ENCODE peak calls at places on chromosome 13, in six cellular contexts. Q is activated CD8-positive, alpha-beta T cell treated with anti-CD3 and anti-CD28 coated beads for 36 hours; I is HepG2; P is right lobe of liver; C is Panc1; W is A549. D is an unnamed sample.

GRCh38 chr13:60162096-60162495 is 1.6 kb downstream of the DIAPH3 start:
- ATAC-seq in I (no peak), P (no peak), C (no peak), Q (peak; percentile 4), W (no peak), D (no peak)

GRCh38 chr13:75691183-75691582 is 55.1 kb downstream of the LMO7 start:
- ATAC-seq in P (no peak), W (peak; percentile 88), C (peak; percentile 60), I (no peak), Q (no peak), D (no peak)

GRCh38 chr13:63954683-63955082 is 2539.0 kb upstream of the PCDH20 start:
- ATAC-seq in Q (no peak), W (no peak), I (peak; percentile 42), C (no peak), P (no peak), D (no peak)

GRCh38 chr13:112510002-112510780 is 77.8 kb downstream of the TUBGCP3 start:
- ATAC-seq in Q (peak; percentile 73), I (peak; percentile 93), P (peak; percentile 92), W (peak; percentile 98), C (peak; percentile 90), D (no peak)

GRCh38 chr13:112703935-112704633 is 14.2 kb downstream of the ATP11A start:
- ATAC-seq in Q (peak; percentile 60), C (no peak), P (peak; percentile 39), W (no peak), I (no peak), D (no peak)

GRCh38 chr13:34964558-34964957 is 22.5 kb downstream of the NBEA start:
- ATAC-seq in Q (no peak), I (no peak), W (no peak), C (no peak), P (no peak), D (no peak)

GRCh38 chr13:81116461-81117282 is 775.7 kb upstream of the SPRY2 start:
- ATAC-seq in W (no peak), I (no peak), P (no peak), C (no peak), Q (no peak), D (no peak)

GRCh38 chr13:102905905-102906304 is 60.1 kb downstream of the ERCC5 start:
- ATAC-seq in W (no peak), P (no peak), I (no peak), Q (no peak), C (no peak), D (no peak)

GRCh38 chr13:71610876-71611275 is 256.1 kb downstream of the DACH1 start:
- ATAC-seq in I (no peak), Q (peak; percentile 55), C (no peak), W (no peak), P (no peak), D (no peak)

GRCh38 chr13:94431987-94432386 is 47.5 kb downstream of the DCT start:
- ATAC-seq in P (no peak), I (no peak), W (no peak), C (no peak), Q (peak; percentile 54), D (no peak)

GRCh38 chr13:99155821-99156220 is 44.8 kb upstream of the UBAC2 start:
- ATAC-seq in Q (peak; percentile 31), I (no peak), P (no peak), W (no peak), C (no peak), D (no peak)

GRCh38 chr13:37132211-37132610 is 26.7 kb upstream of the CSNK1A1L start:
- ATAC-seq in P (no peak), C (no peak), Q (no peak), I (no peak), W (no peak), D (no peak)

GRCh38 chr13:31073859-31074718 is 87.6 kb downstream of the HSPH1 start:
- ATAC-seq in Q (peak; percentile 85), I (no peak), C (no peak), P (no peak), W (no peak), D (no peak)

GRCh38 chr13:45811891-45812583 is 39.5 kb downstream of the SIAH3 start:
- ATAC-seq in P (no peak), W (no peak), I (no peak), C (no peak), Q (no peak), D (no peak)

GRCh38 chr13:22693691-22694090 is 487.1 kb upstream of the SGCG start:
- ATAC-seq in Q (no peak), I (no peak), W (no peak), C (no peak), P (no peak), D (no peak)

GRCh38 chr13:46995874-46996273 is 99.0 kb upstream of the HTR2A start:
- ATAC-seq in I (no peak), P (no peak), C (no peak), W (no peak), Q (no peak), D (no peak)

GRCh38 chr13:68254151-68254550 is 1024.0 kb upstream of the PCDH9 start:
- ATAC-seq in C (no peak), I (no peak), P (no peak), Q (no peak), W (no peak), D (no peak)

GRCh38 chr13:113129480-113129879 is 6.9 kb downstream of the F10 start:
- ATAC-seq in I (no peak), Q (no peak), C (no peak), P (peak; percentile 32), W (no peak), D (no peak)

GRCh38 chr13:49551245-49551644 is 34.1 kb downstream of the RCBTB1 start:
- ATAC-seq in W (no peak), P (no peak), I (no peak), Q (no peak), C (no peak), D (no peak)

GRCh38 chr13:71864981-71865857 is 1.8 kb downstream of the DACH1 start:
- ATAC-seq in P (peak; percentile 29), C (no peak), Q (no peak), W (peak; percentile 53), I (peak; percentile 20), D (peak; percentile 2)

GRCh38 chr13:97621631-97622030 is 187.7 kb downstream of the RAP2A start:
- ATAC-seq in P (peak; percentile 35), I (no peak), C (no peak), W (no peak), Q (no peak), D (no peak)

GRCh38 chr13:75402787-75403186 is 79.2 kb downstream of the TBC1D4 start:
- ATAC-seq in W (no peak), I (peak; percentile 86), P (no peak), Q (no peak), C (no peak), D (no peak)

GRCh38 chr13:108902557-108903155 is 273.2 kb downstream of the MYO16 start:
- ATAC-seq in C (no peak), W (no peak), I (no peak), Q (no peak), P (no peak), D (no peak)

GRCh38 chr13:112882555-112883024 is 86.4 kb upstream of the MCF2L start:
- ATAC-seq in Q (no peak), I (no peak), C (no peak), W (no peak), P (no peak), D (no peak)

GRCh38 chr13:60150538-60150937 is 13.2 kb downstream of the DIAPH3 start:
- ATAC-seq in I (peak; percentile 55), C (no peak), Q (no peak), W (peak; percentile 33), P (no peak), D (no peak)

DNA sequence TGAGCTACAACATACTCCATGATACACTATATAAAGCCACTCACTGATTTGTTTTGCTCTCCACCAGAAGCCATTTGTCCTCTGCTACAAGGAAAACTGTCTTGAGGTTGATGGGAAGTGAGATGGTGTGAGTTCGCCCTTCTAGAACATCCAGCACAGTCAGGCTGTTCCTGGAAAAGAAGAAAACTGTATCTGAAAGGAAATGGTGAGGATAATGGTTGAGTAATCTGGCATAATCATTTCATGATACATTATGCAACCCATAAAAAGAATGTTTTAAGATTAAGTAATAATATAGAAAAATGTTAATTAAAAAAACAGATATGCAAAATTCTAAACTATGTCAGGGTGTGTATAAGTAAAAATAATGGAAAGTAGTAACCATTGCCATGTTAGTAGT is 233.9 kb downstream of the RGCC start:
- ATAC-seq in Q (no peak), W (no peak), C (no peak), I (no peak), P (no peak), D (no peak)
- TF ChIP-seq CTCF in Q (no peak), W (no peak), C (no peak), I (no peak), P (no peak), D (no peak)

GRCh38 chr13:54950546-54950945 is 1921.9 kb downstream of the OLFM4 start:
- ATAC-seq in C (no peak), W (no peak), I (no peak), P (no peak), Q (no peak), D (no peak)
- TF ChIP-seq CTCF in C (no peak), W (no peak), I (no peak), P (no peak), Q (no peak), D (no peak)

DNA sequence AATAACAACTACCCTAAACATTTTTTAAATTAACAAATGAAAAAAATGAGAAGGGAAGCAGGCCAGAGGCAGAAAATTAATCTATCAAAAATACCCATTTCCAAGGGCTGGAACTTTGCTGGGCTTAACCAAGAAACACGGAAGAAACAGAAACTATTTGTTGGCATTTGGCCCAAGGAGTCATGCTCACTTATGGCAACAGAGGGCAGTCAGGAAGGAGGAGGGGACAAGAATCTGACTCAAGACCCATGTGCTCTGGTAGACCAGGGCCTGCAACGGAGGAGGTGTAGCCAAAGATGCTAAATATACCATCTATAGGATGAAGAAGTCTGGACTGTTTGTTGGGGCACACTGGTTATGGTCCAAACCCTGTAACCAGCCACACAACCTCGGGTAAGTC is 496.7 kb downstream of the COG6 start:
- ATAC-seq in P (peak; percentile 38), W (peak; percentile 64), C (no peak), I (no peak), Q (no peak), D (no peak)
- TF ChIP-seq CTCF in P (no peak), W (no peak), C (no peak), I (no peak), Q (no peak), D (no peak)

GRCh38 chr13:28819748-28820098 is 416 bp upstream of the MTUS2 start:
- ATAC-seq in W (peak; percentile 92), P (peak; percentile 96), I (peak; percentile 96), Q (peak; percentile 87), C (peak; percentile 93), D (peak; percentile 92)

GRCh38 chr13:28819046-28819747 is 942 bp upstream of the MTUS2 start:
- ATAC-seq in C (peak; percentile 46), I (peak; percentile 11), Q (no peak), W (peak; percentile 74), P (peak; percentile 59), D (peak; percentile 18)

GRCh38 chr13:28822161-28822560 is 2.0 kb downstream of the MTUS2 start:
- ATAC-seq in W (no peak), I (no peak), Q (no peak), C (no peak), P (no peak), D (no peak)

GRCh38 chr13:28820099-28821051 is at the start of gene MTUS2:
- ATAC-seq in P (peak; percentile 59), Q (peak; percentile 54), I (peak; percentile 14), C (peak; percentile 59), W (peak; percentile 28), D (peak; percentile 39)

DNA sequence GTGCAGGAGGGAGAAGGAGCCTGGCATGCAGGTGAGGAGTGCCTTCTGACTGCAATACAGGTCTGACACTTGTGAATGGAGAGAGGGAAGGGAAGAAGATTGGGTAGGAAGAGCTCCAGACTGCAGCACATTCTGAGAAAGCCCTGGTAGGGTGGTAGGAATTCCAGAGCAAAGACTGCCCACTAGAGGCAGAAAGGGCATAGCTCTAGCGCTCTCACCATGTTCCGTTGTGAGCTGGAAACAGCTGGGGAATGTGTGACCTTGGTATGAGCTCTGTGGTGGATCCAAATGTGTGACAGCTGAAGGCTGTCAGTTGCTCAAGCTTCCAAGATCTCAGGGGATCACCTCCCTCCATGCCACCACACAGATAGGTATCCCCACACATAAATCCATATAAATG is 2.9 kb upstream of the MTUS2 start:
- ATAC-seq in W (peak; percentile 68), I (peak; percentile 80), P (no peak), C (no peak), Q (no peak), D (no peak)
- TF ChIP-seq CTCF in W (no peak), I (peak; percentile 55), P (no peak), C (no peak), Q (no peak), D (no peak)

D was measured in gastroesophageal sphincter.